ENCODE peak calls at places on chromosomes 2 and 18, in eight cellular contexts. One of them, this sample, is unnamed.

GRCh38 chr18:12086249-12086648 is 7.4 kb upstream of the ANKRD62 start:
- DNase-seq in GM23248: no peak
- DNase-seq in upper lobe of right lung: peak
- DNase-seq in hepatocyte: peak
- DNase-seq in uterus: no peak
- DNase-seq in iPS DF 6.9: no peak
- DNase-seq in WERI-Rb-1: no peak
- DNase-seq in cardiac muscle cell: no peak
- DNase-seq in this sample: no peak

GRCh38 chr2:172556284-172557033 is 569 bp downstream of the PDK1 start:
- DNase-seq in GM23248: peak
- DNase-seq in upper lobe of right lung: peak
- DNase-seq in hepatocyte: peak
- DNase-seq in uterus: peak
- DNase-seq in iPS DF 6.9: peak
- DNase-seq in WERI-Rb-1: peak
- DNase-seq in cardiac muscle cell: peak
- DNase-seq in this sample: peak

GRCh38 chr2:1631292-1632005 is 112.9 kb downstream of the PXDN start:
- DNase-seq in GM23248: no peak
- DNase-seq in upper lobe of right lung: no peak
- DNase-seq in hepatocyte: no peak
- DNase-seq in uterus: no peak
- DNase-seq in iPS DF 6.9: no peak
- DNase-seq in WERI-Rb-1: no peak
- DNase-seq in cardiac muscle cell: peak
- DNase-seq in this sample: no peak

GRCh38 chr18:80189197-80189865 is 58.0 kb downstream of the PARD6G start:
- DNase-seq in GM23248: no peak
- DNase-seq in upper lobe of right lung: no peak
- DNase-seq in hepatocyte: no peak
- DNase-seq in uterus: no peak
- DNase-seq in iPS DF 6.9: no peak
- DNase-seq in WERI-Rb-1: no peak
- DNase-seq in cardiac muscle cell: no peak
- DNase-seq in this sample: no peak

GRCh38 chr2:212646698-212647097 is 108.1 kb upstream of the ERBB4 start:
- DNase-seq in GM23248: peak
- DNase-seq in upper lobe of right lung: no peak
- DNase-seq in hepatocyte: no peak
- DNase-seq in uterus: no peak
- DNase-seq in iPS DF 6.9: no peak
- DNase-seq in WERI-Rb-1: no peak
- DNase-seq in cardiac muscle cell: no peak
- DNase-seq in this sample: no peak

GRCh38 chr2:88656690-88657089 is 29.4 kb upstream of the EIF2AK3 start:
- DNase-seq in GM23248: peak
- DNase-seq in upper lobe of right lung: no peak
- DNase-seq in hepatocyte: peak
- DNase-seq in uterus: no peak
- DNase-seq in iPS DF 6.9: no peak
- DNase-seq in WERI-Rb-1: no peak
- DNase-seq in cardiac muscle cell: no peak
- DNase-seq in this sample: no peak

GRCh38 chr2:42147641-42148274 is 21.4 kb upstream of the EML4 start:
- DNase-seq in GM23248: peak
- DNase-seq in upper lobe of right lung: no peak
- DNase-seq in hepatocyte: peak
- DNase-seq in uterus: no peak
- DNase-seq in iPS DF 6.9: no peak
- DNase-seq in WERI-Rb-1: no peak
- DNase-seq in cardiac muscle cell: no peak
- DNase-seq in this sample: no peak

GRCh38 chr2:8389373-8390108 is 292.3 kb upstream of the ID2 start:
- DNase-seq in GM23248: peak
- DNase-seq in upper lobe of right lung: no peak
- DNase-seq in hepatocyte: peak
- DNase-seq in uterus: no peak
- DNase-seq in iPS DF 6.9: no peak
- DNase-seq in WERI-Rb-1: no peak
- DNase-seq in cardiac muscle cell: no peak
- DNase-seq in this sample: no peak

GRCh38 chr2:67709835-67710234 is 312.7 kb downstream of the ETAA1 start:
- DNase-seq in GM23248: no peak
- DNase-seq in upper lobe of right lung: no peak
- DNase-seq in hepatocyte: no peak
- DNase-seq in uterus: no peak
- DNase-seq in iPS DF 6.9: no peak
- DNase-seq in WERI-Rb-1: no peak
- DNase-seq in cardiac muscle cell: no peak
- DNase-seq in this sample: no peak

GRCh38 chr2:669323-669722 is 7.9 kb downstream of the TMEM18 start:
- DNase-seq in GM23248: peak
- DNase-seq in upper lobe of right lung: no peak
- DNase-seq in hepatocyte: no peak
- DNase-seq in uterus: no peak
- DNase-seq in iPS DF 6.9: no peak
- DNase-seq in WERI-Rb-1: no peak
- DNase-seq in cardiac muscle cell: no peak
- DNase-seq in this sample: no peak

GRCh38 chr2:128269358-128270305 is 49.0 kb downstream of the HS6ST1 start:
- DNase-seq in GM23248: no peak
- DNase-seq in upper lobe of right lung: peak
- DNase-seq in hepatocyte: no peak
- DNase-seq in uterus: peak
- DNase-seq in iPS DF 6.9: no peak
- DNase-seq in WERI-Rb-1: peak
- DNase-seq in cardiac muscle cell: no peak
- DNase-seq in this sample: no peak

GRCh38 chr2:208657468-208657867 is 250.9 kb downstream of the PTH2R start:
- DNase-seq in GM23248: no peak
- DNase-seq in upper lobe of right lung: no peak
- DNase-seq in hepatocyte: no peak
- DNase-seq in uterus: no peak
- DNase-seq in iPS DF 6.9: peak
- DNase-seq in WERI-Rb-1: no peak
- DNase-seq in cardiac muscle cell: no peak
- DNase-seq in this sample: no peak

GRCh38 chr2:227871375-227871788 is at the start of gene DAW1:
- DNase-seq in GM23248: peak
- DNase-seq in upper lobe of right lung: peak
- DNase-seq in hepatocyte: no peak
- DNase-seq in uterus: no peak
- DNase-seq in iPS DF 6.9: no peak
- DNase-seq in WERI-Rb-1: peak
- DNase-seq in cardiac muscle cell: peak
- DNase-seq in this sample: no peak

GRCh38 chr2:44246840-44247369 is 28.4 kb upstream of the SLC3A1 start:
- DNase-seq in GM23248: no peak
- DNase-seq in upper lobe of right lung: no peak
- DNase-seq in hepatocyte: no peak
- DNase-seq in uterus: no peak
- DNase-seq in iPS DF 6.9: no peak
- DNase-seq in WERI-Rb-1: no peak
- DNase-seq in cardiac muscle cell: no peak
- DNase-seq in this sample: peak

GRCh38 chr2:44246436-44246835 is 28.8 kb upstream of the SLC3A1 start:
- DNase-seq in GM23248: no peak
- DNase-seq in upper lobe of right lung: no peak
- DNase-seq in hepatocyte: no peak
- DNase-seq in uterus: no peak
- DNase-seq in iPS DF 6.9: no peak
- DNase-seq in WERI-Rb-1: no peak
- DNase-seq in cardiac muscle cell: no peak
- DNase-seq in this sample: peak

GRCh38 chr2:44242929-44243328 is 32.4 kb upstream of the SLC3A1 start:
- DNase-seq in GM23248: peak
- DNase-seq in upper lobe of right lung: no peak
- DNase-seq in hepatocyte: no peak
- DNase-seq in uterus: no peak
- DNase-seq in iPS DF 6.9: no peak
- DNase-seq in WERI-Rb-1: no peak
- DNase-seq in cardiac muscle cell: no peak
- DNase-seq in this sample: no peak

GRCh38 chr2:44244135-44244871 is 31.0 kb upstream of the SLC3A1 start:
- DNase-seq in GM23248: peak
- DNase-seq in upper lobe of right lung: no peak
- DNase-seq in hepatocyte: peak
- DNase-seq in uterus: peak
- DNase-seq in iPS DF 6.9: peak
- DNase-seq in WERI-Rb-1: peak
- DNase-seq in cardiac muscle cell: peak
- DNase-seq in this sample: peak

DNA sequence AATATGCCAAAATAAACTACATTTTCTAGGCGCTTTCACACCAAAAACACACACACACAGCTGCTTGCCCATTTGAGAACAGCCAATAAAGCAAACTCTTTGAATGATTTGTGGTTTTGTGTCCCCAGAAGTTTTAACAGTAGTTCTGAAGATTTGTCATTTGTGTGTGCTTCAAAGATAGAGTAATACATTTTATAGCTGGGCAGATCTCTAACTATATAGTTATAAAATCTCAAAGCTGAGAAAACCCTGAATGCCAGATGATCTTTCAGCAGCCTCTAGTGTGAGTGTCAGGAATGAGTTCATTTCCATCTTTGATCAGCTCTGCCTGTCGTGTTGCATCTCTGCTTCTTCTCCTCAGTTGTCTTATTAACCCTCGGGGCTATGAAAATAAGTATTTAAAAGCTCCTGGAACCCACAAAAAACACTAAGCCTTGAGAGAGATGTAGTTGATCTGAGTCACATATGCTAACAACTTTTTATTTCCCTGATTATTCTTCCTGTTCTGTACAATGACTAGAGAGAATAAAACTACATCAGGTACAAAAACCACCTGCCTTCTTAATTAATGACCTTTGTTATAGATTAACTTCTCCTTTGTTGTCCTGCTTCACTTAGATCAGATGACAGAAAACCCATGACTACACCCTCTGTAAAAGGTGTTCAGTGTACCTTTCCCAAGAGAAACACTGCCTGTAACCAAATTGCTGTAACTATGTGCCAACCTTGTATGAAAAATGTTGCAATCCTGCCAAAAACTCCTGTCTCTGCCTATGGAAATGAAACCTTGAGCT is 30.0 kb upstream of the SLC3A1 start:
- DNase-seq in GM23248: no peak
- DNase-seq in upper lobe of right lung: no peak
- DNase-seq in hepatocyte: peak
- DNase-seq in uterus: no peak
- DNase-seq in iPS DF 6.9: no peak
- DNase-seq in WERI-Rb-1: no peak
- DNase-seq in cardiac muscle cell: no peak
- DNase-seq in this sample: peak
- H3K27ac ChIP-seq in GM23248: no peak
- H3K27ac ChIP-seq in upper lobe of right lung: peak
- H3K27ac ChIP-seq in hepatocyte: peak
- H3K27ac ChIP-seq in uterus: no peak
- H3K27ac ChIP-seq in iPS DF 6.9: no peak
- H3K27ac ChIP-seq in WERI-Rb-1: no peak
- H3K27ac ChIP-seq in cardiac muscle cell: no peak
- H3K27ac ChIP-seq in this sample: peak

DNA sequence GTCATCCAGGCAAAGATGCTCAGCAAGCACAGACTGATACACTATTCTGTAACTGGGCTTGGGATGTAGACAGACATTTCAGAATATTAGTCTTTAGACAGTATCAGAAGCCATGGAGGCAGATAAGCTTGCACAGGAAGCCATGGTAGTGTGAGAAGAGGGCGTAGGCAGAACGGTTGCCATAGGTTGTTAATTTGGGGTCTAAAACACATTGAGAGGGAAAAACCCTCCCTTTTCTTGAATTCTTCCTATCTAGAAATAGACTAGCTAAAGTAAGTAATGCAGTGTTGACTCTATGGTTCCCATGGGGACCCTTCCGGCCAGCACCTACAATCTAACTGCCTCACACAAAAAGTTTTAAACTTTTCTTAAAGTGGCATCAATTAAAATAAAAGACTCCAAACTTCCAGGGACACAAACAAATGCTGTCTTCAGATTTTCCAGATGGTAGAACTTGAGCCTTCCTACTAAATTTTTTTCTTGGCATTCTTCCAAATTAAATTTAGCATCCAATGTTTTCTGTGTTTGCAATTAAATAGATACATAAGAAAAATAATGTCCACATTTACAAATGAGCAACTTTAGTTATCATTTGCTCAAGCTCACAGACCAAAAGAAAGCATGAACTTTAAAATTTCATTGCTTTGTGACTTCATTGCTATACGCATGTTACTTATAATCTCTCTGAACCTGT is 1.9 kb downstream of the PRKRA start:
- DNase-seq in GM23248: no peak
- DNase-seq in upper lobe of right lung: no peak
- DNase-seq in hepatocyte: no peak
- DNase-seq in uterus: no peak
- DNase-seq in iPS DF 6.9: no peak
- DNase-seq in WERI-Rb-1: no peak
- DNase-seq in cardiac muscle cell: no peak
- DNase-seq in this sample: no peak
- H3K4me3 ChIP-seq in GM23248: peak
- H3K4me3 ChIP-seq in upper lobe of right lung: peak
- H3K4me3 ChIP-seq in hepatocyte: peak
- H3K4me3 ChIP-seq in uterus: no peak
- H3K4me3 ChIP-seq in iPS DF 6.9: no peak
- H3K4me3 ChIP-seq in WERI-Rb-1: no peak
- H3K4me3 ChIP-seq in cardiac muscle cell: peak
- H3K4me3 ChIP-seq in this sample: no peak

DNA sequence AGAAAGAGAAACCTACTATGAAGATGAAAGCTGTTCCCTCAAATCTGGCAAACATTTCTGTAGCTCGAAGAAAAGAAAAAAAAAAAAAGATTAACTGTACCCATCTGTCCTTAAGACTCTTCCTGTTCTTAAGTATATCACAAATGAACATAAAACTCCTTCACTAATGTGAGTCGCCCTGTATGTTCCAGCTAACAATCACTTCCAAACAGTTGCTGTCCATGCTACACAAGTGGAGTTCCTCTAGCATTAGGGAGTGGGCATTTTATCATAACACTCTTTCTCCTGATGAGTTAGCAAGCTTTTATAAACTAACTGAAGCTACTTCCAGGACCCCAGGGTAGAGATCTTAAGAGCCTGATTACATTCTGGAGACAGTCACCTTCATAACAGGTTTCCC is 5.8 kb downstream of the CUL3 start:
- DNase-seq in GM23248: peak
- DNase-seq in upper lobe of right lung: no peak
- DNase-seq in hepatocyte: no peak
- DNase-seq in uterus: no peak
- DNase-seq in iPS DF 6.9: no peak
- DNase-seq in WERI-Rb-1: no peak
- DNase-seq in cardiac muscle cell: peak
- DNase-seq in this sample: no peak
- H3K27ac ChIP-seq in GM23248: peak
- H3K27ac ChIP-seq in upper lobe of right lung: no peak
- H3K27ac ChIP-seq in hepatocyte: peak
- H3K27ac ChIP-seq in uterus: no peak
- H3K27ac ChIP-seq in iPS DF 6.9: no peak
- H3K27ac ChIP-seq in WERI-Rb-1: peak
- H3K27ac ChIP-seq in cardiac muscle cell: peak
- H3K27ac ChIP-seq in this sample: no peak

DNA sequence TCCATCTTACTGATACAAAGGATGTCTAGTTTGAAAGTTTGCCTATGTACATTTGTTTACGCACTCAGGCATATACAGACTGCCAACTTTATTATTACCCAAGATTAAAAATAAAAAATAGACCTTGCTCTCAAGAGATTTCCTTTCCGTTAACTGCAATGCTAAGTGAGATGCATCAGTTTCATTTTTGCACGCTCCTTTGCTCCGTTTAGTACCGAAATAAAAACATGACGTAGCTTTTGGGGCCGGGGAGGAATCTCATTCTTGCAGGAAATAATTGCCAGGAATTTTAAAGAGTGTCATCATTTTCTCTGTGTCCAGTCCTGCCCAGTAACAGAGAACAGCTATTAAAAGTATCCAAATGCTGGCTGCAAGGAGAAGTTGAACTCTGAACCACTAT is 169.5 kb downstream of the SLC8A1 start:
- DNase-seq in GM23248: no peak
- DNase-seq in upper lobe of right lung: no peak
- DNase-seq in hepatocyte: no peak
- DNase-seq in uterus: no peak
- DNase-seq in iPS DF 6.9: no peak
- DNase-seq in WERI-Rb-1: no peak
- DNase-seq in cardiac muscle cell: no peak
- DNase-seq in this sample: no peak
- H3K4me3 ChIP-seq in GM23248: no peak
- H3K4me3 ChIP-seq in upper lobe of right lung: peak
- H3K4me3 ChIP-seq in hepatocyte: no peak
- H3K4me3 ChIP-seq in uterus: peak
- H3K4me3 ChIP-seq in iPS DF 6.9: no peak
- H3K4me3 ChIP-seq in WERI-Rb-1: no peak
- H3K4me3 ChIP-seq in cardiac muscle cell: no peak
- H3K4me3 ChIP-seq in this sample: no peak